ENCODE peak calls at places on chromosomes 6 and 20, in eight cellular contexts. One of them, this sample, is unnamed.

GRCh38 chr6:14121936-14122344 is 4.4 kb downstream of the CD83 start:
- DNase-seq in PC-3: no peak
- DNase-seq in GM12878: peak
- DNase-seq in hepatocyte: no peak
- DNase-seq in SK-N-MC: no peak
- DNase-seq in GM23248: no peak
- DNase-seq in keratinocyte: no peak
- DNase-seq in DND-41: no peak
- DNase-seq in this sample: no peak

GRCh38 chr20:36113566-36114247 is 40.8 kb upstream of the EPB41L1 start:
- DNase-seq in PC-3: no peak
- DNase-seq in GM12878: peak
- DNase-seq in hepatocyte: no peak
- DNase-seq in SK-N-MC: no peak
- DNase-seq in GM23248: no peak
- DNase-seq in keratinocyte: no peak
- DNase-seq in DND-41: no peak
- DNase-seq in this sample: no peak

GRCh38 chr20:33474963-33475362 is 14.9 kb upstream of the CBFA2T2 start:
- DNase-seq in PC-3: no peak
- DNase-seq in GM12878: no peak
- DNase-seq in hepatocyte: no peak
- DNase-seq in SK-N-MC: no peak
- DNase-seq in GM23248: no peak
- DNase-seq in keratinocyte: no peak
- DNase-seq in DND-41: no peak
- DNase-seq in this sample: no peak

GRCh38 chr6:34231566-34232336 is 4.9 kb upstream of the HMGA1 start:
- DNase-seq in PC-3: no peak
- DNase-seq in GM12878: no peak
- DNase-seq in hepatocyte: no peak
- DNase-seq in SK-N-MC: no peak
- DNase-seq in GM23248: no peak
- DNase-seq in keratinocyte: no peak
- DNase-seq in DND-41: no peak
- DNase-seq in this sample: no peak

GRCh38 chr6:164108869-164109769 is 694.6 kb downstream of the QKI start:
- DNase-seq in PC-3: peak
- DNase-seq in GM12878: no peak
- DNase-seq in hepatocyte: no peak
- DNase-seq in SK-N-MC: no peak
- DNase-seq in GM23248: peak
- DNase-seq in keratinocyte: no peak
- DNase-seq in DND-41: no peak
- DNase-seq in this sample: peak

GRCh38 chr6:142313284-142313683 is 11.5 kb downstream of the ADGRG6 start:
- DNase-seq in PC-3: no peak
- DNase-seq in GM12878: no peak
- DNase-seq in hepatocyte: peak
- DNase-seq in SK-N-MC: no peak
- DNase-seq in GM23248: peak
- DNase-seq in keratinocyte: no peak
- DNase-seq in DND-41: no peak
- DNase-seq in this sample: peak

GRCh38 chr6:75349262-75349984 is 64.8 kb upstream of the TMEM30A start:
- DNase-seq in PC-3: no peak
- DNase-seq in GM12878: no peak
- DNase-seq in hepatocyte: peak
- DNase-seq in SK-N-MC: no peak
- DNase-seq in GM23248: peak
- DNase-seq in keratinocyte: no peak
- DNase-seq in DND-41: no peak
- DNase-seq in this sample: peak

GRCh38 chr6:156933201-156934053 is 156.2 kb downstream of the ARID1B start:
- DNase-seq in PC-3: no peak
- DNase-seq in GM12878: no peak
- DNase-seq in hepatocyte: peak
- DNase-seq in SK-N-MC: no peak
- DNase-seq in GM23248: no peak
- DNase-seq in keratinocyte: no peak
- DNase-seq in DND-41: no peak
- DNase-seq in this sample: no peak

GRCh38 chr20:51184289-51184688 is 161.4 kb upstream of the KCNG1 start:
- DNase-seq in PC-3: no peak
- DNase-seq in GM12878: no peak
- DNase-seq in hepatocyte: no peak
- DNase-seq in SK-N-MC: no peak
- DNase-seq in GM23248: peak
- DNase-seq in keratinocyte: no peak
- DNase-seq in DND-41: no peak
- DNase-seq in this sample: peak

GRCh38 chr20:43188234-43188653 is 1.5 kb downstream of the PTPRT start:
- DNase-seq in PC-3: no peak
- DNase-seq in GM12878: no peak
- DNase-seq in hepatocyte: no peak
- DNase-seq in SK-N-MC: no peak
- DNase-seq in GM23248: no peak
- DNase-seq in keratinocyte: no peak
- DNase-seq in DND-41: no peak
- DNase-seq in this sample: no peak

GRCh38 chr6:113361014-113361645 is 496.0 kb upstream of the MARCKS start:
- DNase-seq in PC-3: peak
- DNase-seq in GM12878: no peak
- DNase-seq in hepatocyte: no peak
- DNase-seq in SK-N-MC: no peak
- DNase-seq in GM23248: peak
- DNase-seq in keratinocyte: no peak
- DNase-seq in DND-41: no peak
- DNase-seq in this sample: peak

GRCh38 chr20:62508641-62509051 is 32.9 kb upstream of the GATA5 start:
- DNase-seq in PC-3: no peak
- DNase-seq in GM12878: no peak
- DNase-seq in hepatocyte: no peak
- DNase-seq in SK-N-MC: no peak
- DNase-seq in GM23248: no peak
- DNase-seq in keratinocyte: no peak
- DNase-seq in DND-41: peak
- DNase-seq in this sample: no peak

GRCh38 chr6:39051399-39052122 is 3.0 kb downstream of the GLP1R start:
- DNase-seq in PC-3: peak
- DNase-seq in GM12878: no peak
- DNase-seq in hepatocyte: no peak
- DNase-seq in SK-N-MC: no peak
- DNase-seq in GM23248: no peak
- DNase-seq in keratinocyte: no peak
- DNase-seq in DND-41: peak
- DNase-seq in this sample: no peak

GRCh38 chr6:30780642-30780920 is 36.2 kb upstream of the IER3 start:
- DNase-seq in PC-3: no peak
- DNase-seq in GM12878: no peak
- DNase-seq in hepatocyte: no peak
- DNase-seq in SK-N-MC: no peak
- DNase-seq in GM23248: no peak
- DNase-seq in keratinocyte: no peak
- DNase-seq in DND-41: no peak
- DNase-seq in this sample: no peak
- TF ChIP-seq EZH2 in PC-3: no peak
- TF ChIP-seq EZH2 in GM12878: no peak
- TF ChIP-seq EZH2 in hepatocyte: no peak
- TF ChIP-seq EZH2 in SK-N-MC: no peak
- TF ChIP-seq EZH2 in GM23248: no peak
- TF ChIP-seq EZH2 in keratinocyte: no peak
- TF ChIP-seq EZH2 in DND-41: no peak
- TF ChIP-seq EZH2 in this sample: no peak

GRCh38 chr6:10410214-10410873 is 4.5 kb downstream of the TFAP2A start:
- DNase-seq in PC-3: peak
- DNase-seq in GM12878: no peak
- DNase-seq in hepatocyte: no peak
- DNase-seq in SK-N-MC: no peak
- DNase-seq in GM23248: no peak
- DNase-seq in keratinocyte: no peak
- DNase-seq in DND-41: no peak
- DNase-seq in this sample: no peak

GRCh38 chr6:10409766-10410209 is 5.1 kb downstream of the TFAP2A start:
- DNase-seq in PC-3: no peak
- DNase-seq in GM12878: no peak
- DNase-seq in hepatocyte: no peak
- DNase-seq in SK-N-MC: no peak
- DNase-seq in GM23248: no peak
- DNase-seq in keratinocyte: no peak
- DNase-seq in DND-41: no peak
- DNase-seq in this sample: no peak

GRCh38 chr6:10411131-10411914 is 3.6 kb downstream of the TFAP2A start:
- DNase-seq in PC-3: no peak
- DNase-seq in GM12878: no peak
- DNase-seq in hepatocyte: no peak
- DNase-seq in SK-N-MC: no peak
- DNase-seq in GM23248: peak
- DNase-seq in keratinocyte: no peak
- DNase-seq in DND-41: no peak
- DNase-seq in this sample: no peak

GRCh38 chr6:10407674-10408054 is 7.2 kb downstream of the TFAP2A start:
- DNase-seq in PC-3: peak
- DNase-seq in GM12878: no peak
- DNase-seq in hepatocyte: no peak
- DNase-seq in SK-N-MC: no peak
- DNase-seq in GM23248: no peak
- DNase-seq in keratinocyte: no peak
- DNase-seq in DND-41: no peak
- DNase-seq in this sample: no peak

DNA sequence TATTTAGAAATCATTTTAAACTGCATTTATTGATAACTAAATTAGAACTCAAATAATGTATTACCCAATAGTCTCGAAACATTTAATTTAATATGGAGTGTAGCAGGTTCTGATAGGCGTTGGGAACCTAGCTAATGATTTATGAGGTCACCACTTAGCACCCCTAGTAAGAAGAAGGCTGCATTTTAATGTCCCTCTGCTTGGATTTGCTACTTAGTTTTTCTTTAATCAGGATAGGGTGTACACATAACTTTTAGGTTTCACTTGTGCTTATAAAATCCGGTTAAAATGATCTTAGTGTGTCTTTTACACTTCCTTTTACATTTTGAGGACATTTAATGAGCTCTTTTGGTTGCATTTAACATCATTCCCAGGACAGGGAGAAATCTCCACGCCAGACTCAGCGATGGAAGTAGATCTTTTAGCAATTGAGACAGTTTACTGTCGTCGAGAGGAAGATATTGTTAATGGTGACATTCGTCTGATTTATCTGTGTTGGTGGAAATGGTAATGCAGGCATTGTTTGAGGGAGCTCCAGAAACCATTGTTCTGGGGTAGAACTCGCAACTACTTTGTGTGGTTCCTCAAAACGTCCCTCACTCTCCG is 5.6 kb downstream of the TFAP2A start:
- DNase-seq in PC-3: peak
- DNase-seq in GM12878: no peak
- DNase-seq in hepatocyte: no peak
- DNase-seq in SK-N-MC: no peak
- DNase-seq in GM23248: no peak
- DNase-seq in keratinocyte: no peak
- DNase-seq in DND-41: no peak
- DNase-seq in this sample: no peak
- H3K4me3 ChIP-seq in PC-3: peak
- H3K4me3 ChIP-seq in GM12878: no peak
- H3K4me3 ChIP-seq in hepatocyte: peak
- H3K4me3 ChIP-seq in SK-N-MC: peak
- H3K4me3 ChIP-seq in GM23248: peak
- H3K4me3 ChIP-seq in keratinocyte: peak
- H3K4me3 ChIP-seq in DND-41: no peak
- H3K4me3 ChIP-seq in this sample: no peak

GRCh38 chr6:100465701-100466409 is 1.1 kb upstream of the SIM1 start:
- DNase-seq in PC-3: no peak
- DNase-seq in GM12878: no peak
- DNase-seq in hepatocyte: no peak
- DNase-seq in SK-N-MC: no peak
- DNase-seq in GM23248: peak
- DNase-seq in keratinocyte: no peak
- DNase-seq in DND-41: no peak
- DNase-seq in this sample: no peak
- TF ChIP-seq EZH2 in PC-3: no peak
- TF ChIP-seq EZH2 in GM12878: peak
- TF ChIP-seq EZH2 in hepatocyte: no peak
- TF ChIP-seq EZH2 in SK-N-MC: no peak
- TF ChIP-seq EZH2 in GM23248: no peak
- TF ChIP-seq EZH2 in keratinocyte: no peak
- TF ChIP-seq EZH2 in DND-41: no peak
- TF ChIP-seq EZH2 in this sample: no peak

GRCh38 chr20:59026904-59027745 is 5.0 kb downstream of the ATP5F1E start:
- DNase-seq in PC-3: no peak
- DNase-seq in GM12878: no peak
- DNase-seq in hepatocyte: no peak
- DNase-seq in SK-N-MC: no peak
- DNase-seq in GM23248: no peak
- DNase-seq in keratinocyte: no peak
- DNase-seq in DND-41: no peak
- DNase-seq in this sample: no peak
- H3K4me3 ChIP-seq in PC-3: no peak
- H3K4me3 ChIP-seq in GM12878: no peak
- H3K4me3 ChIP-seq in hepatocyte: no peak
- H3K4me3 ChIP-seq in SK-N-MC: no peak
- H3K4me3 ChIP-seq in GM23248: no peak
- H3K4me3 ChIP-seq in keratinocyte: no peak
- H3K4me3 ChIP-seq in DND-41: no peak
- H3K4me3 ChIP-seq in this sample: peak

This sample was measured in astrocyte.